ENCODE peak calls at places on chromosomes 13 and 19, in nine cellular contexts. B is Panc1, L is suprapubic skin, U is lung, C is hepatocyte, X is mammary epithelial cell, D is colonic mucosa, J is Caco-2, K is left ventricle myocardium inferior. M is an unnamed sample.

GRCh38 chr13:98919566-98919965 is 58.3 kb downstream of the DOCK9 start:
- DNase-seq in J (no peak), L (no peak), B (no peak), D (no peak), C (no peak), K (no peak), X (no peak), U (no peak), M (no peak)

GRCh38 chr19:50702870-50703829 is 16.5 kb downstream of the SHANK1 start:
- DNase-seq in L (no peak), B (no peak), D (no peak), X (no peak), U (no peak), K (no peak), C (no peak), J (no peak), M (no peak)

GRCh38 chr13:42474954-42475353 is 99.0 kb upstream of the TNFSF11 start:
- DNase-seq in J (no peak), C (no peak), K (no peak), X (no peak), D (no peak), L (no peak), B (no peak), U (no peak), M (no peak)

GRCh38 chr19:51365211-51366049 is 758 bp downstream of the ETFB start:
- DNase-seq in C (peak; percentile 81), X (peak; percentile 24), U (no peak), K (no peak), J (peak; percentile 70), B (no peak), L (no peak), D (peak; percentile 53), M (peak; percentile 43)

GRCh38 chr13:23447927-23448326 is 14.4 kb upstream of the SACS start:
- DNase-seq in K (no peak), C (no peak), J (no peak), X (no peak), D (no peak), U (no peak), B (no peak), L (no peak), M (no peak)

GRCh38 chr13:43785681-43786471 is 896 bp downstream of the ENOX1 start:
- DNase-seq in L (peak; percentile 84), J (peak; percentile 93), D (peak; percentile 71), K (peak; percentile 87), C (peak; percentile 77), U (peak; percentile 66), X (peak; percentile 56), B (no peak), M (peak; percentile 29)

GRCh38 chr13:113448885-113449692 is 4.2 kb downstream of the ADPRHL1 start:
- DNase-seq in B (peak; percentile 62), L (no peak), C (peak; percentile 48), X (no peak), D (peak; percentile 85), K (no peak), U (peak; percentile 77), J (peak; percentile 91), M (peak; percentile 7)

GRCh38 chr19:43610493-43610892 is 1.4 kb upstream of the SRRM5 start:
- DNase-seq in B (no peak), K (no peak), U (no peak), X (no peak), C (no peak), J (no peak), D (no peak), L (no peak), M (no peak)

GRCh38 chr19:18292810-18293641 is 11.6 kb upstream of the JUND start:
- DNase-seq in X (no peak), K (peak; percentile 91), D (peak; percentile 83), J (peak; percentile 87), U (peak; percentile 87), B (no peak), C (peak; percentile 91), L (peak; percentile 95), M (peak; percentile 67)

GRCh38 chr19:16296713-16297112 is 27.9 kb upstream of the KLF2 start:
- DNase-seq in L (no peak), X (no peak), J (no peak), B (no peak), K (no peak), D (no peak), U (no peak), C (no peak), M (no peak)

GRCh38 chr13:62781866-62782265 is 1366.2 kb upstream of the PCDH20 start:
- DNase-seq in U (no peak), D (no peak), B (no peak), X (no peak), L (no peak), J (no peak), C (no peak), K (no peak), M (no peak)

GRCh38 chr19:47309608-47310007 is at the start of gene C5AR1:
- DNase-seq in J (no peak), C (no peak), X (no peak), K (peak; percentile 41), U (peak; percentile 45), B (no peak), D (no peak), L (no peak), M (no peak)

DNA sequence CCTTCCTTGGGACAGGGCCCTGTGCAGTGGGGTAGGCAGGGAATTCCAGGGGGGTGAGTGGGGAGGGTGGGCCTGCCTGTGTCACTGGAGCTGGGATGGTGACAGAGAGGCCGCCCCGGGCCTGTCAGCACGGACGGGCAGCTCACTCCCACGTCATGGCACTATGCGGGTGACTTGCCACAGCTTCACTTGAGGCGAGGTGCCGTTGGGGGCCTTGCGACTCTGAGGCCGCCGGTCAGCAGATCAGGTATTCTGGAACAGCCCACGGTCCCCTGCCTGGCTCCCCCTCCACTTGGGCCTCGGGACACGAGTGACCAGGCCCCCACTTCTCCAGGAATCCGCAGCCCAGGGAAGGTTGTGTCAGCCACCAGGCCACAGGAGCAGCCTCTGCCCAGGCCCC is 2.9 kb upstream of the MIDN start:
- DNase-seq in J (no peak), D (peak; percentile 38), L (no peak), K (no peak), X (no peak), B (no peak), U (no peak), C (no peak), M (no peak)
- H3K4me3 ChIP-seq in J (no peak overlapping the region), D (peak overlapping the region; percentile 10), L (peak overlapping the region; percentile 42), K (peak overlapping the region; percentile 90), X (no peak overlapping the region), B (no peak overlapping the region), U (no peak overlapping the region), C (no peak overlapping the region), M (no peak overlapping the region)

GRCh38 chr19:42275517-42275916 is 6.5 kb downstream of the CIC start:
- DNase-seq in X (no peak), D (no peak), L (no peak), J (no peak), U (no peak), B (no peak), K (no peak), C (no peak), M (no peak)

GRCh38 chr19:42274065-42274682 is 5.1 kb downstream of the CIC start:
- DNase-seq in U (no peak), B (no peak), K (no peak), L (no peak), C (peak; percentile 6), X (no peak), J (no peak), D (no peak), M (no peak)

GRCh38 chr19:42273407-42274064 is 4.5 kb downstream of the CIC start:
- DNase-seq in B (no peak), X (no peak), U (no peak), J (no peak), L (no peak), C (peak; percentile 6), K (no peak), D (no peak), M (no peak)

GRCh38 chr19:42276284-42276683 is 7.2 kb downstream of the CIC start:
- DNase-seq in B (no peak), D (no peak), L (no peak), K (no peak), X (no peak), U (no peak), C (no peak), J (no peak), M (no peak)

DNA sequence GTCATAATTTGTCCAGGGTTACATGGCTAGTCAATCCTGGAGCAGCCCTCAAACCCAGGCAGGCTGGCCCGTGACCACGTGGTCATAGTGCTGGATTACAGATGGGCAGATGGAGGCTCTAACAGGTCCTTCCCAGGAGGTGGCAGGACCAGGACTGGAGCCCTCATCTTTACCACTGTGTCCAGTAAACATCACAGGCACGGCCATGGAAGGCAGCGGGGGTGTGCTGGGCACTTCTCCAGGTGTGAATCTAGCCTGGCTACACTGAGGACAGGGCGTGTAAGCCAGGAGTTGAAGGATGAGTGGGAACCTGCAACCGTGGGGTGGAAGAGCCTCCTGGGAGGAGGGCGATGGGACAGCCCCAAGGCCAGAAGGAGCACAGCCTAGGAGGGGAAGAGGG is 6.1 kb downstream of the CIC start:
- DNase-seq in U (no peak), K (no peak), C (peak; percentile 3), L (no peak), B (no peak), X (no peak), D (no peak), J (no peak), M (no peak)
- H3K4me1 ChIP-seq in U (peaks cover 23% of the 10 kb centered on the region), K (peaks cover 80% of the 10 kb centered on the region), C (peaks cover 41% of the 10 kb centered on the region), L (peaks cover 77% of the 10 kb centered on the region), B (peaks cover 23% of the 10 kb centered on the region), X (peaks cover 76% of the 10 kb centered on the region), D (peaks cover 24% of the 10 kb centered on the region), J (peaks cover 13% of the 10 kb centered on the region), M (peaks cover 51% of the 10 kb centered on the region)

DNA sequence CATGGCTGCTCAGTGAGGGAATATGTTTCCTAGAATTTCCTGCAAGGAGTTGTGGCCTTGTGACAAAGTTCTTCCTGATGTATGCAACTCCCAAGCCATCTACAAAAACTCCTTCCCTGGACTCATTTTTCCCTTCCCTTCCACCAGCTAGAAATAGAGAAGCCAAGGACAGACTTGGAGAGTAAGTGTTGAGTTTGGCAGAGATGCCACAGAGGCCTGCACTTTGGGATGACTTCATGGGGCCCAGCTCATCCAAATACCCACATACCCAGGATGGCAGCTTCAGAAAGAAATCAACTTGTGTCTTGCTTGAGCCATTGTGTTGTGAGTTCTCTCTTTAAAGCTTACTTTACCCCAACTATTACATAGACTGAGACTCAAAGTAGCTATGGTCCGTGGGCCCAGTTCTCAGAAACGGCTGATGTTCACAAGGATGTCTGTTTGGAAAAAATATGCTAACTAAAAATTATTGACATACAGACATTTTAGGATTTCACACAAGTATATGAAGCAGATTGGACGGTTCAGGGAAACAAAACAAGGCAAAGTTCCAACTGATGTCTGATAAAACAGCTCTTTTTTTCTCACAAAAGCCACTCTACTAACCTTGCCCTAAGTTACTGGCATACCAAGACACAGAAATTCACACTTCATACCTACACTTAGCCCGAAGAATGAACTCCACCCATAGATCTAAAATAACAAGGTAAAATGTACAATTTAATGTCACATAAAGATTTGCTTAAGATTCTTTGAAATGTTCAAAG is 107.9 kb downstream of the NALCN start:
- DNase-seq in K (no peak), C (no peak), X (peak; percentile 42), J (no peak), U (no peak), L (no peak), D (no peak), B (no peak), M (no peak)
- H3K4me3 ChIP-seq in K (no peak overlapping the region), C (no peak overlapping the region), X (no peak overlapping the region), J (no peak overlapping the region), U (no peak overlapping the region), L (no peak overlapping the region), D (no peak overlapping the region), B (no peak overlapping the region), M (no peak overlapping the region)

DNA sequence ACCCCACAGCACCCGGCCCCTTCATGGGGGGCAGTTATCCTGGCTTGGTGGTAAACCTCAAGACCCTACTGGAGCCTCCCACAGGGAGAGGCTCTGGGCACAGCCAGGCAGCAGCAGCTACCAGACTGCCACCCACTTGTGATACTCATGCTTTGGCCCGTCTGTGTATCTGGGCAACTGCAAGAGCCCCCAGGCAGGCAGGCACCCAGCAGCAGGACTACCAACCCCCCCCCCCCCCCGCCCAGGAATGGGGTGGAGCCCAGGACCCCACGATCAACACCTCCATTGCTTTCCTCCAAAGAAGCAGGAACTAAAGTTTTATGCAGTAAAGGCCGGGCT is 896 bp upstream of the LYL1 start:
- DNase-seq in B (no peak), L (no peak), X (no peak), J (no peak), U (no peak), D (no peak), K (no peak), C (no peak), M (no peak)
- H3K4me1 ChIP-seq in B (peaks cover 9% of the 10 kb centered on the region), L (peaks cover 45% of the 10 kb centered on the region), X (no peaks in the 10 kb centered on the region), J (peaks cover 11% of the 10 kb centered on the region), U (no peaks in the 10 kb centered on the region), D (peaks cover 16% of the 10 kb centered on the region), K (peaks cover 66% of the 10 kb centered on the region), C (peaks cover 18% of the 10 kb centered on the region), M (peaks cover 74% of the 10 kb centered on the region)

M was measured in CD4-positive, CD25-positive, alpha-beta regulatory T cell.